ENCODE peak calls at places on chromosomes 12 and 14, in nine cellular contexts. G is MV-4-11; Q is Right ventricle myocardium superior; S is uterus; A is NCI-H82; T is LoVo; H is A549; D is anterior cingulate cortex; C is stimulated activated effector memory CD8-positive, alpha-beta T cell treated with anti-CD3 and anti-CD28 coated beads, Interleukin-12 subunit alpha, Interleukin-12 subunit beta, amount 100 ng/mL, for 72 hours. W is an unnamed sample.
A peak's percentile ranks its signal among the peaks of the same experiment; 100 is the strongest.

GRCh38 chr12:130710001-130710732 is 5.9 kb downstream of the RIMBP2 start:
- DNase-seq in Q (no peak), G (no peak), D (no peak), C (no peak), A (no peak), S (no peak), H (no peak), T (no peak), W (no peak)

GRCh38 chr12:70110085-70110484 is 133.1 kb upstream of the CNOT2 start:
- DNase-seq in C (no peak), D (no peak), G (no peak), Q (no peak), S (no peak), A (no peak), H (no peak), T (no peak), W (no peak)

GRCh38 chr12:75270157-75270556 is 60.0 kb downstream of the CAPS2 start:
- DNase-seq in D (no peak), T (no peak), S (no peak), A (no peak), Q (no peak), G (peak; percentile 22), C (no peak), H (no peak), W (no peak)

GRCh38 chr14:23514009-23514962 is 37.3 kb downstream of the ZFHX2 start:
- DNase-seq in S (no peak), C (no peak), Q (no peak), A (no peak), H (no peak), T (peak; percentile 1), G (no peak), D (peak; percentile 69), W (no peak)

GRCh38 chr12:12721251-12721689 is 4.1 kb downstream of the CDKN1B start:
- DNase-seq in T (peak; percentile 64), Q (no peak), C (no peak), G (peak; percentile 28), D (no peak), S (no peak), H (no peak), A (no peak), W (no peak)

GRCh38 chr14:100025111-100025510 is 40.1 kb upstream of the EVL start:
- DNase-seq in C (peak; percentile 50), T (peak; percentile 11), G (peak; percentile 36), S (no peak), D (no peak), H (peak; percentile 49), Q (no peak), A (peak; percentile 71), W (peak; percentile 59)

GRCh38 chr12:77796775-77797174 is 33.9 kb upstream of the NAV3 start:
- DNase-seq in D (no peak), C (no peak), G (no peak), H (no peak), T (peak; percentile 8), S (no peak), A (no peak), Q (no peak), W (no peak)

GRCh38 chr14:53921027-53921426 is 35.6 kb downstream of the BMP4 start:
- DNase-seq in G (no peak), D (no peak), S (no peak), H (no peak), C (no peak), Q (no peak), A (no peak), T (no peak), W (no peak)

GRCh38 chr12:93348568-93349435 is 28.9 kb upstream of the NUDT4 start:
- DNase-seq in T (no peak), D (no peak), H (no peak), S (no peak), Q (no peak), G (no peak), A (no peak), C (no peak), W (no peak)

GRCh38 chr14:68282479-68283377 is 463.1 kb downstream of the RAD51B start:
- DNase-seq in T (no peak), G (no peak), Q (no peak), A (peak; percentile 58), H (no peak), C (peak; percentile 49), S (no peak), D (no peak), W (no peak)

GRCh38 chr14:80095623-80096022 is 115.7 kb downstream of the DIO2 start:
- DNase-seq in H (peak; percentile 2), T (no peak), Q (no peak), A (no peak), C (no peak), S (no peak), D (no peak), G (no peak), W (no peak)

GRCh38 chr12:14193623-14194022 is 171.9 kb upstream of the ATF7IP start:
- DNase-seq in S (no peak), H (no peak), D (no peak), C (no peak), G (no peak), Q (no peak), A (peak; percentile 68), T (no peak), W (no peak)

GRCh38 chr12:52559979-52560378 is 7.0 kb upstream of the KRT71 start:
- DNase-seq in H (no peak), A (no peak), Q (no peak), G (no peak), C (no peak), D (no peak), S (no peak), T (no peak), W (no peak)

GRCh38 chr12:116612436-116612835 is 53.3 kb downstream of the MAP1LC3B2 start:
- DNase-seq in S (no peak), H (no peak), T (no peak), G (no peak), A (no peak), D (no peak), C (no peak), Q (no peak), W (no peak)

GRCh38 chr12:92582466-92582865 is 120.3 kb upstream of the PLEKHG7 start:
- DNase-seq in H (no peak), G (no peak), T (no peak), Q (no peak), C (no peak), D (no peak), A (no peak), S (no peak), W (no peak)

GRCh38 chr12:122399592-122400373 is 22.7 kb downstream of the CLIP1 start:
- DNase-seq in D (peak; percentile 23), A (peak; percentile 85), G (peak; percentile 78), Q (peak; percentile 61), S (peak; percentile 60), H (peak; percentile 91), T (peak; percentile 72), C (no peak), W (peak; percentile 80)

GRCh38 chr12:38538319-38538718 is 221.7 kb downstream of the ALG10B start:
- DNase-seq in C (no peak), T (no peak), G (peak; percentile 0), A (no peak), D (no peak), Q (no peak), H (no peak), S (no peak), W (no peak)

GRCh38 chr14:73743431-73743931 is 29.3 kb upstream of the PNMA1 start:
- DNase-seq in Q (peak; percentile 78), D (no peak), S (no peak), H (no peak), G (peak; percentile 91), A (no peak), T (no peak), C (peak; percentile 77), W (no peak)

GRCh38 chr12:92511776-92512175 is 191.0 kb upstream of the PLEKHG7 start:
- DNase-seq in C (no peak), D (no peak), A (no peak), H (no peak), G (peak; percentile 34), S (no peak), Q (no peak), T (no peak), W (no peak)

GRCh38 chr12:122852336-122853275 is 17.3 kb downstream of the HIP1R start:
- DNase-seq in S (no peak), T (no peak), C (no peak), Q (no peak), A (no peak), H (no peak), G (no peak), D (peak; percentile 65), W (peak; percentile 62)

GRCh38 chr14:57287745-57288144 is 19.0 kb downstream of the AP5M1 start:
- DNase-seq in D (no peak), A (no peak), G (no peak), H (no peak), C (no peak), S (no peak), Q (no peak), T (no peak), W (no peak)

GRCh38 chr14:101933209-101933608 is 31.2 kb upstream of the DYNC1H1 start:
- DNase-seq in G (no peak), H (no peak), Q (peak; percentile 41), C (no peak), S (no peak), A (no peak), D (no peak), T (no peak), W (peak; percentile 13)

GRCh38 chr12:31298510-31298904 is 27.4 kb downstream of the SINHCAF start:
- DNase-seq in C (no peak), H (no peak), S (no peak), G (no peak), D (no peak), A (no peak), T (no peak), Q (no peak), W (no peak)

GRCh38 chr12:70043490-70044138 is 199.6 kb upstream of the CNOT2 start:
- DNase-seq in S (no peak), D (no peak), C (no peak), T (peak; percentile 14), H (no peak), G (no peak), A (no peak), Q (no peak), W (peak; percentile 31)

GRCh38 chr12:132955094-132955932 is 793 bp downstream of the ZNF605 start:
- DNase-seq in H (peak; percentile 21), S (peak; percentile 48), A (peak; percentile 84), C (no peak), Q (peak; percentile 57), T (no peak), G (no peak), D (peak; percentile 52), W (peak; percentile 71)

GRCh38 chr14:105064721-105065143 is 498 bp downstream of the GPR132 start:
- DNase-seq in G (peak; percentile 88), C (peak; percentile 76), H (no peak), D (no peak), S (no peak), A (no peak), T (no peak), Q (peak; percentile 64), W (no peak)

W was measured in adrenal gland.